ENCODE peak calls at places on chromosomes 6 and 20, in nine cellular contexts. Z, L, J, O, Q, Y, E, H and R are unnamed samples.

GRCh38 chr6:149389509-149390297 is 10.4 kb upstream of the SUMO4 start:
- DNase-seq in Y (no peak), E (no peak), H (no peak), J (no peak), Q (no peak), O (peak; percentile 46), Z (no peak), L (no peak), R (no peak)

GRCh38 chr6:129744201-129744879 is 34.4 kb upstream of the ARHGAP18 start:
- DNase-seq in H (peak; percentile 76), J (no peak), Q (no peak), E (no peak), O (peak; percentile 72), Z (no peak), Y (peak; percentile 29), L (peak; percentile 11), R (no peak)

GRCh38 chr6:144582939-144583613 is 297.9 kb downstream of the UTRN start:
- DNase-seq in J (no peak), Y (peak; percentile 17), Q (no peak), Z (no peak), E (peak; percentile 53), H (no peak), O (peak; percentile 59), L (no peak), R (peak; percentile 32)

GRCh38 chr20:20441259-20441658 is 73.4 kb downstream of the INSM1 start:
- DNase-seq in O (no peak), Z (no peak), H (no peak), L (no peak), Y (no peak), Q (no peak), J (no peak), E (no peak), R (no peak)

GRCh38 chr20:62163485-62163865 is 19.4 kb upstream of the MTG2 start:
- DNase-seq in L (no peak), Y (no peak), Q (no peak), O (no peak), Z (no peak), H (no peak), J (no peak), E (no peak), R (no peak)

GRCh38 chr6:223763-224162 is 68.5 kb upstream of the DUSP22 start:
- DNase-seq in J (no peak), L (no peak), Y (no peak), Q (no peak), E (no peak), O (peak; percentile 43), H (no peak), Z (no peak), R (no peak)

GRCh38 chr6:2099870-2100269 is 145.5 kb downstream of the GMDS start:
- DNase-seq in Y (no peak), J (no peak), Q (no peak), E (no peak), L (no peak), H (no peak), Z (no peak), O (no peak), R (no peak)

GRCh38 chr6:11791354-11792107 is 12.9 kb upstream of the ADTRP start:
- DNase-seq in L (no peak), O (peak; percentile 11), J (no peak), Q (no peak), E (no peak), H (no peak), Z (no peak), Y (no peak), R (no peak)

GRCh38 chr6:157221049-157221816 is 102.1 kb downstream of the TMEM242 start:
- DNase-seq in Q (no peak), Z (peak; percentile 82), L (peak; percentile 70), Y (no peak), O (peak; percentile 95), H (no peak), E (peak; percentile 89), J (peak; percentile 74), R (peak; percentile 85)

GRCh38 chr6:20238688-20239587 is 26.7 kb upstream of the MBOAT1 start:
- DNase-seq in H (no peak), Y (no peak), Z (no peak), E (no peak), L (no peak), O (no peak), Q (no peak), J (no peak), R (no peak)

GRCh38 chr20:40676466-40676865 is 12.6 kb downstream of the MAFB start:
- DNase-seq in L (no peak), Q (no peak), O (no peak), H (no peak), Y (no peak), J (no peak), Z (no peak), E (no peak), R (no peak)

GRCh38 chr6:128725271-128726233 is 157.4 kb upstream of the LAMA2 start:
- DNase-seq in Q (no peak), E (no peak), J (no peak), O (peak; percentile 60), L (peak; percentile 2), H (no peak), Z (peak; percentile 28), Y (peak; percentile 64), R (no peak)

GRCh38 chr6:138161118-138161433 is 663 bp upstream of the ARFGEF3 start:
- DNase-seq in H (no peak), L (no peak), Y (no peak), Q (no peak), O (no peak), Z (no peak), E (no peak), J (peak; percentile 3), R (no peak)

GRCh38 chr6:138162104-138162946 is 586 bp downstream of the ARFGEF3 start:
- DNase-seq in H (no peak), Q (no peak), Z (no peak), J (no peak), L (peak; percentile 10), Y (peak; percentile 28), E (peak; percentile 50), O (peak; percentile 43), R (no peak)

GRCh38 chr6:138160329-138161117 is 1.2 kb upstream of the ARFGEF3 start:
- DNase-seq in O (no peak), H (no peak), E (no peak), J (no peak), Y (no peak), L (no peak), Z (no peak), Q (no peak), R (no peak)

GRCh38 chr6:138161434-138162103 is at the start of gene ARFGEF3:
- DNase-seq in Y (peak; percentile 86), Z (peak; percentile 27), Q (no peak), J (peak; percentile 36), H (no peak), O (peak; percentile 73), E (peak; percentile 47), L (peak; percentile 32), R (peak; percentile 59)

DNA sequence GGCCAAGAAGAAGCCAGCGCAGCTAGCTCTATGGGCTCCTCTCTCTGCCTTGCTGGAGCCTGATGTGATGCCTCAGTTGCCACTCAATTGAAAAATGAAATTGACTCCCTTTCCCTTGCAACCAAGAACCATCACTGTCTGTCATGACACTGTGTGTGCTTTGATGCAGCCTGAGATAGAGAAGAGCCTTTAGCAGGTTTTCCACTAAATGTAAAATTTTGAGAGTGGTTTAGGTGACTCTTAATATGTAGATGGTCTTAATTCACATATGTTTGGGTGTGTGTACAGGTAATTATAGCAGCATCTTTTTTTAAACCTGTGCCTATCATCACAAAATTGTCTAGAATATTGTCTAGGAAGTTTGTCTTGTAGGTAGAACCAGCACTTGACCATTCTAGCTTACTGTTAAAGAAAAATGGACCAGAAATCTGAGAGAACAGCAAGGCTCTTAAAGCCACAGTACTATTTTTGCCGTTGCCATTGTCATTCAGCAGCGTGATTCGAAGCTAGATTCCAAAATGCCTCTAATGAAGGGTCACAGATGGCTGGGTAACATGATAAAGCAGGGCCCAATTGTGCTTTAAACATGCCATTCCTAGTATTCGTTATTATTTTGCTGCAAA is 1.3 kb downstream of the ARFGEF3 start:
- DNase-seq in O (no peak), J (no peak), H (no peak), Z (no peak), L (no peak), E (no peak), Y (no peak), Q (no peak), R (no peak)
- H3K4me3 ChIP-seq in O (no peak overlapping the region), J (no peak overlapping the region), H (peak overlapping the region; percentile 71), Z (no peak overlapping the region), L (no peak overlapping the region), E (no peak overlapping the region), Y (no peak overlapping the region), Q (peak overlapping the region; percentile 69), R (peak overlapping the region; percentile 90)

GRCh38 chr6:123811378-123811777 is 7.7 kb downstream of the NKAIN2 start:
- DNase-seq in O (no peak), H (no peak), E (no peak), J (no peak), Z (no peak), Q (no peak), Y (no peak), L (no peak), R (no peak)
- H3K4me3 ChIP-seq in O (no peak overlapping the region), H (no peak overlapping the region), E (no peak overlapping the region), J (no peak overlapping the region), Z (no peak overlapping the region), Q (no peak overlapping the region), Y (no peak overlapping the region), L (no peak overlapping the region), R (no peak overlapping the region)

GRCh38 chr6:28124350-28124970 is at the start of gene ZSCAN16:
- DNase-seq in Q (peak; percentile 93), Z (peak; percentile 75), H (no peak), J (peak; percentile 64), L (peak; percentile 67), Y (peak; percentile 92), E (peak; percentile 85), O (peak; percentile 94), R (peak; percentile 87)

GRCh38 chr6:28125396-28125795 is 987 bp downstream of the ZSCAN16 start:
- DNase-seq in Y (no peak), E (no peak), J (no peak), O (no peak), Z (no peak), L (no peak), H (no peak), Q (no peak), R (no peak)

DNA sequence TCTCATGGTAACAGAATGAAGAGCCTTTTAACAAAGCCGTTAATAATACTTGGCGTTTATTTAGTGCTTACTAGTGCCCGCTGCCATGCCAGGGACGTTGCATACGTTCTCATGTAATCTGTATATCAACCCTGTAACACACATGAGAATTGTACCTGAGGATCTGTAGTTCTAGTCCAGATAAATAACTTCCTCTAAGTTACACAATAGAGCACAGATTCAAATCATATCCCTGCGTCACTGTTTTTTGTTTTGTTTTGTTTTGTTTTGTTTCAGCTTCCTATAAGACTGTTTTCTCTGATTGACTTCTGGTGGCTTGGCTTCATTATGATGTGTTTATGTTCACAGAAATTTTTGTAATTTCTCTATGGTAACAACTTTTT is 553 bp downstream of the ZSCAN16 start:
- DNase-seq in Z (no peak), H (no peak), L (no peak), Q (no peak), O (no peak), J (no peak), E (no peak), Y (no peak), R (no peak)
- H3K4me3 ChIP-seq in Z (peak overlapping the region; percentile 50), H (peak overlapping the region; percentile 96), L (peak overlapping the region; percentile 55), Q (peak overlapping the region; percentile 79), O (peak overlapping the region; percentile 86), J (peak overlapping the region; percentile 81), E (peak overlapping the region; percentile 65), Y (peak overlapping the region; percentile 51), R (peak overlapping the region; percentile 69)

GRCh38 chr6:45328523-45328922 is 393 bp downstream of the RUNX2 start:
- DNase-seq in H (no peak), Z (no peak), O (no peak), Y (no peak), J (no peak), Q (no peak), L (no peak), E (no peak), R (no peak)
- H3K4me3 ChIP-seq in H (peak overlapping the region; percentile 50), Z (no peak overlapping the region), O (peak overlapping the region; percentile 36), Y (no peak overlapping the region), J (no peak overlapping the region), Q (no peak overlapping the region), L (no peak overlapping the region), E (no peak overlapping the region), R (peak overlapping the region; percentile 10)